ENCODE peak calls at places on chromosomes 1 and 21, in six cellular contexts. One of them, this sample, is unnamed.

GRCh38 chr1:67748630-67749029 is 63.6 kb downstream of the GADD45A start:
- DNase-seq in K562: no peak
- DNase-seq in GM12891: no peak
- DNase-seq in H1: no peak
- DNase-seq in HepG2: peak
- DNase-seq in SK-N-SH: no peak
- DNase-seq in this sample: no peak

GRCh38 chr1:87052400-87052799 is 138.0 kb downstream of the HS2ST1 start:
- DNase-seq in K562: no peak
- DNase-seq in GM12891: no peak
- DNase-seq in H1: no peak
- DNase-seq in HepG2: no peak
- DNase-seq in SK-N-SH: no peak
- DNase-seq in this sample: no peak

GRCh38 chr1:172638885-172639831 is 19.7 kb upstream of the FASLG start:
- DNase-seq in K562: no peak
- DNase-seq in GM12891: no peak
- DNase-seq in H1: no peak
- DNase-seq in HepG2: peak
- DNase-seq in SK-N-SH: peak
- DNase-seq in this sample: no peak

GRCh38 chr1:22709891-22710687 is 550 bp upstream of the EPHB2 start:
- DNase-seq in K562: peak
- DNase-seq in GM12891: no peak
- DNase-seq in H1: no peak
- DNase-seq in HepG2: no peak
- DNase-seq in SK-N-SH: peak
- DNase-seq in this sample: peak

GRCh38 chr1:2212542-2213491 is 15.3 kb upstream of the SKI start:
- DNase-seq in K562: peak
- DNase-seq in GM12891: no peak
- DNase-seq in H1: peak
- DNase-seq in HepG2: peak
- DNase-seq in SK-N-SH: peak
- DNase-seq in this sample: no peak

GRCh38 chr1:31753623-31754349 is 10.4 kb downstream of the ADGRB2 start:
- DNase-seq in K562: no peak
- DNase-seq in GM12891: no peak
- DNase-seq in H1: no peak
- DNase-seq in HepG2: no peak
- DNase-seq in SK-N-SH: peak
- DNase-seq in this sample: no peak

GRCh38 chr1:100353073-100353801 is 931 bp downstream of the CDC14A start:
- DNase-seq in K562: no peak
- DNase-seq in GM12891: no peak
- DNase-seq in H1: no peak
- DNase-seq in HepG2: peak
- DNase-seq in SK-N-SH: peak
- DNase-seq in this sample: no peak

GRCh38 chr1:111802110-111802509 is 46.4 kb downstream of the DDX20 start:
- DNase-seq in K562: no peak
- DNase-seq in GM12891: no peak
- DNase-seq in H1: no peak
- DNase-seq in HepG2: no peak
- DNase-seq in SK-N-SH: no peak
- DNase-seq in this sample: no peak

GRCh38 chr1:90879281-90879680 is 142.6 kb downstream of the ZNF644 start:
- DNase-seq in K562: peak
- DNase-seq in GM12891: no peak
- DNase-seq in H1: no peak
- DNase-seq in HepG2: no peak
- DNase-seq in SK-N-SH: no peak
- DNase-seq in this sample: no peak

GRCh38 chr1:206703647-206704046 is 18.9 kb downstream of the MAPKAPK2 start:
- DNase-seq in K562: no peak
- DNase-seq in GM12891: no peak
- DNase-seq in H1: no peak
- DNase-seq in HepG2: no peak
- DNase-seq in SK-N-SH: no peak
- DNase-seq in this sample: no peak

GRCh38 chr1:55635856-55636255 is 420.7 kb upstream of the USP24 start:
- DNase-seq in K562: no peak
- DNase-seq in GM12891: no peak
- DNase-seq in H1: no peak
- DNase-seq in HepG2: no peak
- DNase-seq in SK-N-SH: no peak
- DNase-seq in this sample: no peak
- TF ChIP-seq POLR2AphosphoS5 in K562: no peak
- TF ChIP-seq POLR2AphosphoS5 in GM12891: no peak
- TF ChIP-seq POLR2AphosphoS5 in H1: no peak
- TF ChIP-seq POLR2AphosphoS5 in HepG2: no peak
- TF ChIP-seq POLR2AphosphoS5 in SK-N-SH: no peak
- TF ChIP-seq POLR2AphosphoS5 in this sample: no peak

GRCh38 chr1:159067699-159068621 is 8.6 kb downstream of the AIM2 start:
- DNase-seq in K562: peak
- DNase-seq in GM12891: no peak
- DNase-seq in H1: no peak
- DNase-seq in HepG2: no peak
- DNase-seq in SK-N-SH: no peak
- DNase-seq in this sample: no peak

GRCh38 chr1:159066108-159066507 is 10.5 kb downstream of the AIM2 start:
- DNase-seq in K562: no peak
- DNase-seq in GM12891: no peak
- DNase-seq in H1: no peak
- DNase-seq in HepG2: no peak
- DNase-seq in SK-N-SH: no peak
- DNase-seq in this sample: no peak

GRCh38 chr1:159065106-159065505 is 11.5 kb downstream of the AIM2 start:
- DNase-seq in K562: no peak
- DNase-seq in GM12891: no peak
- DNase-seq in H1: no peak
- DNase-seq in HepG2: no peak
- DNase-seq in SK-N-SH: no peak
- DNase-seq in this sample: no peak

GRCh38 chr1:159071970-159072582 is 4.5 kb downstream of the AIM2 start:
- DNase-seq in K562: peak
- DNase-seq in GM12891: no peak
- DNase-seq in H1: no peak
- DNase-seq in HepG2: peak
- DNase-seq in SK-N-SH: peak
- DNase-seq in this sample: no peak

DNA sequence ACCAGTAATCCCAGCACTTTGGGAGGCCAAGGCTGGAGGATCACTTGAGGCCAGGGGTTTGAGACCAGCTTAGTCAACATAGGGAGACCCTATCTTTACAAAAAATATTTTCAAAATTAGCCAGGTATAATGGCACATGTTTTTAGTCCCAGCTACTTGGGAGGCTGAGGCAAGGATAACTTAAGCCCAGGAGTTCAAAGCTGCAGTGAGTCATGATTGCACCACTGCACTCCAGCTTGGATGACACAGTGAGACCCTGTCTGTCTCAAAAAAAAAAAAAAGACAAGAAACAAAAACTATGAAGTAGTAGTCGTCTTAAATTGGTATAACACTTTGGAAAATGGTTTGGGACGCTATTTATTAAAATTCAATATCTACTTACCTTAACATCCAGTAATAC is 7.7 kb downstream of the AIM2 start:
- DNase-seq in K562: peak
- DNase-seq in GM12891: no peak
- DNase-seq in H1: no peak
- DNase-seq in HepG2: no peak
- DNase-seq in SK-N-SH: no peak
- DNase-seq in this sample: no peak
- TF ChIP-seq TAF1 in K562: no peak
- TF ChIP-seq TAF1 in GM12891: no peak
- TF ChIP-seq TAF1 in H1: no peak
- TF ChIP-seq TAF1 in HepG2: no peak
- TF ChIP-seq TAF1 in SK-N-SH: no peak
- TF ChIP-seq TAF1 in this sample: no peak

GRCh38 chr21:30710499-30710898 is 8.1 kb downstream of the KRTAP21-3 start:
- DNase-seq in K562: no peak
- DNase-seq in GM12891: no peak
- DNase-seq in H1: no peak
- DNase-seq in HepG2: no peak
- DNase-seq in SK-N-SH: no peak
- DNase-seq in this sample: no peak

GRCh38 chr21:30714436-30714835 is 4.1 kb downstream of the KRTAP21-3 start:
- DNase-seq in K562: no peak
- DNase-seq in GM12891: no peak
- DNase-seq in H1: no peak
- DNase-seq in HepG2: no peak
- DNase-seq in SK-N-SH: no peak
- DNase-seq in this sample: no peak

GRCh38 chr21:30714946-30715345 is 3.6 kb downstream of the KRTAP21-3 start:
- DNase-seq in K562: no peak
- DNase-seq in GM12891: no peak
- DNase-seq in H1: no peak
- DNase-seq in HepG2: no peak
- DNase-seq in SK-N-SH: no peak
- DNase-seq in this sample: no peak

GRCh38 chr21:30717105-30717504 is 1.5 kb downstream of the KRTAP21-3 start:
- DNase-seq in K562: no peak
- DNase-seq in GM12891: no peak
- DNase-seq in H1: no peak
- DNase-seq in HepG2: no peak
- DNase-seq in SK-N-SH: no peak
- DNase-seq in this sample: no peak

GRCh38 chr21:30713786-30714185 is 4.8 kb downstream of the KRTAP21-3 start:
- DNase-seq in K562: no peak
- DNase-seq in GM12891: no peak
- DNase-seq in H1: no peak
- DNase-seq in HepG2: no peak
- DNase-seq in SK-N-SH: no peak
- DNase-seq in this sample: no peak
- TF ChIP-seq POLR2AphosphoS5 in K562: no peak
- TF ChIP-seq POLR2AphosphoS5 in GM12891: no peak
- TF ChIP-seq POLR2AphosphoS5 in H1: no peak
- TF ChIP-seq POLR2AphosphoS5 in HepG2: no peak
- TF ChIP-seq POLR2AphosphoS5 in SK-N-SH: no peak
- TF ChIP-seq POLR2AphosphoS5 in this sample: no peak

GRCh38 chr1:41380979-41381690 is 19.9 kb downstream of the FOXO6 start:
- DNase-seq in K562: peak
- DNase-seq in GM12891: no peak
- DNase-seq in H1: no peak
- DNase-seq in HepG2: no peak
- DNase-seq in SK-N-SH: peak
- DNase-seq in this sample: no peak
- TF ChIP-seq TAF1 in K562: no peak
- TF ChIP-seq TAF1 in GM12891: no peak
- TF ChIP-seq TAF1 in H1: no peak
- TF ChIP-seq TAF1 in HepG2: no peak
- TF ChIP-seq TAF1 in SK-N-SH: no peak
- TF ChIP-seq TAF1 in this sample: no peak

DNA sequence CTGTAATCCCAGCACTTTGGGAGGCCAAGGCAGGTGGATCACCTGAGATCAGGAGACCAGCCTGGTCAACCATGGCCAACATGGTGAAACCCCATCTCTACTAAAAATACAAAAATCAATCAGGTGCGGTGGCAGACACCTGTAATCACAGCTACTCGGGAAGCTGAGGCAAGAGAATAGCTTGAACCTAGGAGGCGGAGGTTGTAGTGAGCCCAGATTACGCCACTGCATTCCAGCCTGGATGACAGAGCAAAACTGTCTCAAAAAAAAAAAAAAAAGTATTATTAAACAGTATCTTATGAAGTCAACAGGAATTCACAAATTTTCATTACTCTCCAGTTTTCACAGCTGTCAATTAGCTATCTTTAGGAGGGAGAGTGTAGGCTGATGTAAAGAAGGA is 3.8 kb downstream of the ACBD6 start:
- DNase-seq in K562: no peak
- DNase-seq in GM12891: no peak
- DNase-seq in H1: no peak
- DNase-seq in HepG2: no peak
- DNase-seq in SK-N-SH: no peak
- DNase-seq in this sample: no peak
- TF ChIP-seq POLR2AphosphoS5 in K562: no peak
- TF ChIP-seq POLR2AphosphoS5 in GM12891: no peak
- TF ChIP-seq POLR2AphosphoS5 in H1: no peak
- TF ChIP-seq POLR2AphosphoS5 in HepG2: no peak
- TF ChIP-seq POLR2AphosphoS5 in SK-N-SH: no peak
- TF ChIP-seq POLR2AphosphoS5 in this sample: no peak

DNA sequence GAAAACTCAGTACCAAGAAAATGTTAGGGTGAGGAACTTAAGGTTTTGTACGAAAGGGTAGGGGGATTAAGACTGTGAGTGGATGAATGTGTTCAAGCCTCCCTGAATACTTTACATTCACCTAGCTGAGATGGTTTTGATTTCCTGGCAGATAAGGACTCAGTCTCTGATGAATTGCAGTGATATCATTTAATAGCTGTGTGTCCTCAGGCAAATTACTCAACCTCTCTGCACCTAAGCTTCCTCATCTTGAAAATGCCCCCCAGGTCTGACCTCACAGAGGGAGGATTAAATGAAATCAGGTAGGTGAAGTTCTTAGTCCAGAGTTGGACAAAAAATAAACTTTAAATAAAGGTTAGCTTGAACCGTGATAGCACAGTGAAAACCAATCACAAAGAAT is 48.4 kb downstream of the CAMK2N1 start:
- DNase-seq in K562: no peak
- DNase-seq in GM12891: no peak
- DNase-seq in H1: no peak
- DNase-seq in HepG2: no peak
- DNase-seq in SK-N-SH: no peak
- DNase-seq in this sample: no peak
- TF ChIP-seq TAF1 in K562: no peak
- TF ChIP-seq TAF1 in GM12891: no peak
- TF ChIP-seq TAF1 in H1: no peak
- TF ChIP-seq TAF1 in HepG2: no peak
- TF ChIP-seq TAF1 in SK-N-SH: no peak
- TF ChIP-seq TAF1 in this sample: no peak

This sample was measured in GM12892.